ENCODE peak calls at places on chromosomes 3 and 15, in five cellular contexts. U is K562, B is HCT116, V is GM12878, X is Panc1. F is an unnamed sample.

GRCh38 chr3:186268616-186269448 is 93.2 kb downstream of the DGKG start:
- DNase-seq in B (no peak), V (no peak), U (peak), X (no peak), F (peak)

GRCh38 chr3:177642482-177643163 is 445.3 kb upstream of the TBL1XR1 start:
- DNase-seq in V (no peak), U (no peak), X (no peak), B (no peak), F (no peak)

GRCh38 chr3:144444061-144444460 is 472.4 kb downstream of the DIPK2A start:
- DNase-seq in X (no peak), U (no peak), B (no peak), V (no peak), F (no peak)

GRCh38 chr3:129007792-129008191 is 6.7 kb downstream of the EFCC1 start:
- DNase-seq in X (no peak), U (no peak), V (no peak), B (no peak), F (no peak)

GRCh38 chr15:94177112-94177511 is 54.2 kb upstream of the MCTP2 start:
- DNase-seq in V (no peak), B (no peak), X (no peak), U (no peak), F (no peak)

GRCh38 chr3:153977148-153977547 is 144.0 kb upstream of the ARHGEF26 start:
- DNase-seq in V (no peak), B (no peak), U (no peak), X (no peak), F (no peak)

GRCh38 chr3:106510206-106510605 is 641.4 kb upstream of the CBLB start:
- DNase-seq in X (no peak), U (no peak), V (no peak), B (no peak), F (no peak)

GRCh38 chr3:16460273-16460672 is 53.2 kb downstream of the RFTN1 start:
- DNase-seq in U (no peak), V (no peak), B (no peak), X (no peak), F (no peak)

GRCh38 chr15:90435652-90436337 is 47.8 kb downstream of the IQGAP1 start:
- DNase-seq in U (no peak), V (no peak), X (no peak), B (no peak), F (no peak)

GRCh38 chr3:196948442-196949365 is 6.4 kb upstream of the NCBP2 start:
- DNase-seq in U (peak), V (no peak), B (no peak), X (no peak), F (peak)

GRCh38 chr3:42830437-42831320 is 21.4 kb downstream of the ACKR2 start:
- DNase-seq in X (no peak), V (no peak), U (peak), B (peak), F (peak)

GRCh38 chr15:40313531-40314398 is 6.0 kb upstream of the PLCB2 start:
- DNase-seq in X (no peak), U (no peak), B (no peak), V (no peak), F (peak)

GRCh38 chr15:41483519-41483918 is 10.2 kb upstream of the ITPKA start:
- DNase-seq in U (no peak), B (no peak), V (no peak), X (no peak), F (no peak)

GRCh38 chr3:155106059-155106458 is 25.9 kb downstream of the MME start:
- DNase-seq in X (no peak), B (no peak), V (no peak), U (no peak), F (no peak)

GRCh38 chr3:57803647-57804081 is 47.6 kb downstream of the SLMAP start:
- DNase-seq in X (peak), U (no peak), V (no peak), B (peak), F (no peak)

GRCh38 chr3:149463921-149464320 is 10.6 kb upstream of the TM4SF4 start:
- DNase-seq in B (no peak), X (no peak), U (no peak), V (no peak), F (no peak)

GRCh38 chr3:11335056-11335608 is 62.9 kb downstream of the ATG7 start:
- DNase-seq in V (peak), B (peak), U (peak), X (peak), F (peak)

GRCh38 chr3:14837188-14837587 is 18.4 kb downstream of the FGD5 start:
- DNase-seq in U (no peak), X (no peak), V (no peak), B (no peak), F (no peak)

GRCh38 chr3:78497692-78498091 is 1270.1 kb downstream of the ROBO1 start:
- DNase-seq in V (no peak), X (no peak), U (no peak), B (no peak), F (no peak)

GRCh38 chr15:66692808-66693596 is 9.0 kb upstream of the SMAD6 start:
- DNase-seq in B (no peak), U (no peak), X (no peak), V (peak), F (no peak)

GRCh38 chr3:72338082-72338941 is 509.9 kb downstream of the SHQ1 start:
- DNase-seq in U (no peak), B (peak), X (peak), V (no peak), F (no peak)

GRCh38 chr3:65855370-65856100 is 183.2 kb downstream of the MAGI1 start:
- DNase-seq in V (no peak), X (no peak), B (no peak), U (no peak), F (peak)

GRCh38 chr15:91568036-91568435 is 285.5 kb upstream of the SLCO3A1 start:
- DNase-seq in V (no peak), U (no peak), B (no peak), X (no peak), F (no peak)

GRCh38 chr15:91566116-91566515 is 287.4 kb upstream of the SLCO3A1 start:
- DNase-seq in V (no peak), X (no peak), B (no peak), U (no peak), F (no peak)

DNA sequence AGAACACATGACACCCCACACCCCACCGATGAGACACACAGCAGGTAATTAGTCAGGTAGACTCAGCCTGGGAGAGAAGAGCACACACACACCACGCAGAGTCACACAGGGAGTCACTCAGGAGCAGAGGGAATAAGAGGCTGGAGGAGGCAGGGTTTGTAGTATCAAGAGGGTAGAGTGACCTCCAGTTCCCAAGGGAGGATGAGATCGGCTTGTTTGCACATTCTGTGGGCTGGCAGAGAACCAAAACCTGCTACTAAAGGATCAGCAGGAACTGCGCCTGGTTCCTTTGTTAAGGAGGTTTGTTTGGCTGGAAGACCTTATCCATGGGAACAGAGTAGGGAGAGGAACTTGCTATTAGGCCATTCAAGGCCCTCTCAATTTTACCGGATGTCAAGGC is 281.4 kb upstream of the SLCO3A1 start:
- DNase-seq in V (no peak), X (no peak), B (no peak), U (no peak), F (no peak)
- TF ChIP-seq SIN3A in V (no peak), X (no peak), B (no peak), U (no peak), F (no peak)

GRCh38 chr15:84827246-84827645 is 10.1 kb downstream of the ALPK3 start:
- DNase-seq in U (no peak), X (no peak), V (no peak), B (no peak), F (no peak)
- TF ChIP-seq SIN3A in U (no peak), X (no peak), V (no peak), B (no peak), F (no peak)

DNA sequence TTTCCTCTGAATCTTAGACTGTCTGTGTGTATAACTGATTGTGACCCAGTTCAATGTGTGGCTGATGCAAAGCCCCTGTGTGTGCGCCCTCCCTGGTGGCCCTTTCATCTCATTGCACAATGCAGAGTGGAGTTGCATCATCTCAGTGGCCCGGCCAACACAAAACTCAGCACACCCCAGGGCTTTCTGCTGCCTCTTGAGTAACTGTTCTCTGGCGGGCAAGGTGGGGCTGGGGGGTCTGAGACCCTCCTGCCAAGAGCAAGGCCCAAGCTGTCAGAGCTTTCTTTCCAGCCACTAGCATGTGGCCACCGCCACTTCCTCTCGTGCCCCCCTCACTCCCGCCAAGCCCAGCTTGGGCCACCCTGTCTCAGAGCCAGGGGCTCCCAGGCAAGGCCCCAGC is 80.7 kb upstream of the ALDH1L1 start:
- DNase-seq in U (peak), X (no peak), V (no peak), B (no peak), F (peak)
- TF ChIP-seq SIN3A in U (no peak), X (no peak), V (no peak), B (no peak), F (no peak)

DNA sequence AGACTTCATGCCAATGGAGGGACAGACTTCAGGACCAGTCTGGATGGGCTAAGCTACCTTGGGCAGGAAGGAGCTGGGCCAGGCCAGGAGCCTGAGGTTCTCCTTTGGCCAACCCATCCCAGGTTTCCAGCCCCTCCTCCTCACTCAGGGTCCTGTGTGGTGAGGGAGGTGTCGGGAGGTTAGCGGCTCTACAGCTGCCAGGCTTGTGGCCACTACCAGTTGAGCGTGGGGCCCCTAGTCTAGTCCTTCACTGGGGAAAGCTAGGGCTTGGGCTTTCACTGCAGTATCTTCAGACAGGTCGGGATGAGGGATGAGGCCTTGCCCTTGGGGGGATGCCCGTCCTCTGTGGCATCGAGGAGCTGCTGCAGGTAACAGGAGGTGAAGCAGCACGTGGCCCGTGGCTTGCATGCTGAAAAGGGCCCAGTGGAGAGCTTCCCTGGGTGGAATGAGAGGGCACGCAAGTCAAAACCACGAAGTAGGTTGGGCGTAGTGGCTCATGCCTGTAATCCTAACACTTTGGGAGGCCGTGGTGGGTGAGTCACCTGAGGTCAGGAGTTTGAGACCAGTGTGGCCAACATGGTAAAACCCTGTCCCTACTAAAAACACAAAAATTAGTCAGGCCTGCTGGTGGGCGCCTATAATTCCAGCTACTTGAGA is 8.5 kb upstream of the FANCD2 start:
- DNase-seq in B (no peak), V (no peak), X (no peak), U (no peak), F (no peak)
- TF ChIP-seq SIN3A in B (no peak), V (no peak), X (no peak), U (no peak), F (no peak)

F was measured in HepG2.